ENCODE peak calls at places on chromosomes 12 and 14, in seven cellular contexts. L, P, A, W, N, K and O are unnamed samples.

GRCh38 chr12:124713436-124714082 is 146.1 kb upstream of the NCOR2 start:
- DNase-seq in L (no peak), P (peak), A (peak), W (peak), N (no peak), K (peak), O (no peak)

GRCh38 chr12:111312708-111313107 is 56.2 kb downstream of the PHETA1 start:
- DNase-seq in L (no peak), P (no peak), A (no peak), W (no peak), N (no peak), K (no peak), O (no peak)

GRCh38 chr14:33943081-33943480 is 7.8 kb downstream of the EGLN3 start:
- DNase-seq in L (no peak), P (no peak), A (no peak), W (no peak), N (no peak), K (no peak), O (no peak)

GRCh38 chr12:31323466-31324115 is 2.4 kb downstream of the SINHCAF start:
- DNase-seq in L (no peak), P (peak), A (peak), W (peak), N (peak), K (peak), O (no peak)

GRCh38 chr12:49339464-49339861 is 2.5 kb upstream of the C1QL4 start:
- DNase-seq in L (no peak), P (no peak), A (no peak), W (no peak), N (peak), K (no peak), O (no peak)

GRCh38 chr12:93137656-93138612 is 208.8 kb upstream of the EEA1 start:
- DNase-seq in L (no peak), P (peak), A (peak), W (no peak), N (no peak), K (peak), O (no peak)

GRCh38 chr12:124699878-124700277 is 132.5 kb upstream of the NCOR2 start:
- DNase-seq in L (no peak), P (no peak), A (no peak), W (no peak), N (no peak), K (no peak), O (no peak)

GRCh38 chr12:98399532-98399931 is 115.9 kb upstream of the TMPO start:
- DNase-seq in L (no peak), P (peak), A (peak), W (peak), N (no peak), K (peak), O (no peak)

GRCh38 chr12:84924956-84925355 is 12.4 kb upstream of the SLC6A15 start:
- DNase-seq in L (no peak), P (peak), A (peak), W (no peak), N (no peak), K (peak), O (no peak)

GRCh38 chr14:88879016-88879415 is 54.6 kb downstream of the TTC8 start:
- DNase-seq in L (no peak), P (peak), A (peak), W (no peak), N (no peak), K (peak), O (no peak)

GRCh38 chr14:59282366-59282765 is 93.9 kb downstream of the DAAM1 start:
- DNase-seq in L (no peak), P (no peak), A (peak), W (no peak), N (no peak), K (peak), O (no peak)

GRCh38 chr12:3538691-3539030 is 47.7 kb downstream of the PRMT8 start:
- DNase-seq in L (no peak), P (no peak), A (no peak), W (no peak), N (no peak), K (no peak), O (no peak)

GRCh38 chr14:70555890-70556289 is 21.1 kb upstream of the ADAM20 start:
- DNase-seq in L (no peak), P (peak), A (peak), W (no peak), N (no peak), K (peak), O (no peak)

GRCh38 chr12:12562585-12563245 is at the start of gene DUSP16:
- DNase-seq in L (peak), P (peak), A (peak), W (peak), N (peak), K (peak), O (peak)
- TF ChIP-seq CTCF in L (no peak), P (no peak), A (no peak), W (no peak), N (no peak), K (no peak), O (peak)

DNA sequence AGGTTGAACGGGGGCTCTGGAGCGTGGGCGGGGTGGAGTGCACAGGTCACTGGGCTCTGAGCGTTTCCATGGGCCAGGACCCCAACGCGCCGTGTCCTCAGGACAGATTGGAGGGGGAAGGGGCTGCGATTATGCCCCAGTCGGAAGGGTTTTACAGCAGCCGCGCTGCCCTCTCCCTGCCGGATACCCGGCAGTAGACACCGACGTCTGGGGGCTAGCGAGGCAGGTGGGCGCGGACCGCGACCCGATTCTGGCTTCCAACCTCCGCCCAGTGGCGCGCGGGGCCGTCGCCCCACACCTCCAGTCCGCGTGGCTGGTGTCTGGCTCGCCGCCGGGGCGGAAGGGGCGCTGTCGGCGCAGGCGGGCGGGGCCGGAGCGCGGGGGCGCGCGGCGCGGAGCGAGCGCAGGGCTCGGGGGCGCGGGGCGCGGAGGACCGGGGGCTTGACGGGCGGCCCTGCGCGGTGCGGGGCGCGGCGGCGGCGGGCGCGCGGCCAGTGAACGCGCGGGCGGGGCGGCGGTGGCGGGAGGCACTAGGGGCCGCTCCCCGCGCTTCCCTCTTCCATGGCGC is 2.4 kb upstream of the KIF26A start:
- DNase-seq in L (no peak), P (no peak), A (no peak), W (no peak), N (peak), K (no peak), O (no peak)
- TF ChIP-seq CTCF in L (no peak), P (no peak), A (no peak), W (no peak), N (no peak), K (no peak), O (no peak)

DNA sequence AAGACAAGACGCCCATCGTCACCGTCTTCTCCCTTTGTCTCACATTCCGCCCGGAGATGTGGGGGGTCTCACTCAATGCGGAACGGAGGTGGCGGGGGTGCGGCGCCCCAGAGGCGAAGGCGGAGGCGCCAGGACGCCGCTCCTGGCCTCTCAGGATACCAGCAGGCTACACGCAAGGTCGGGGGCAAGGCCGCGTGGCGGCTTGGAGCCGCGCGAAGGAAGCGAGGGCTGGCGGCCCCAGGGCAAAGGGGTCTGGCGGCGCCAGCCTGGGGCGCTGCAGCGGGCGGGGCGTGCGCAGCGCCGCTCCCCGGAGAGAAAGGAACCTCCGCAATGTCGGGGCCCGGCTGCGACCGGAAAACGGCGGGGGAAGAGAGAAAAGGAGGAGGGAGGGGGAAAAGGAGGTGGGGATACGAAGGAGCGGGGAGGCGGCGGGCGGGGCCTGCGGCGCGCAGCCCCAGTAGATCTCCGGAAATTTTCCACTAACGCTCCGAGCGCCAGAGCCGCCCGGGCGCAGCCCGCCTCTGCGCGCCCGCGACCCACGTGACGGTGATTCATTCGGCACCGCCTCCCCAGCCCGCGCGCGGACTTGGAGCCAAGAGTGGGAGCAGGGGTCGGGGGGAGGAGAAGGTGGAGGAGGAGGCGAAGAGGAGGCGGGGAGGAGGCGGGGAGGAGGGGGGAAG is 10.5 kb upstream of the SLC38A2 start:
- DNase-seq in L (peak), P (peak), A (peak), W (peak), N (peak), K (peak), O (peak)
- TF ChIP-seq CTCF in L (no peak), P (no peak), A (peak), W (peak), N (no peak), K (peak), O (no peak)

GRCh38 chr14:101182476-101182875 is 279.0 kb upstream of the RTL1 start:
- DNase-seq in L (no peak), P (no peak), A (no peak), W (no peak), N (no peak), K (no peak), O (no peak)

GRCh38 chr14:101184562-101184961 is 281.0 kb upstream of the RTL1 start:
- DNase-seq in L (peak), P (no peak), A (no peak), W (no peak), N (no peak), K (no peak), O (no peak)

GRCh38 chr14:101184104-101184455 is 280.6 kb upstream of the RTL1 start:
- DNase-seq in L (no peak), P (no peak), A (no peak), W (no peak), N (no peak), K (no peak), O (no peak)

GRCh38 chr14:101185081-101185835 is 281.7 kb upstream of the RTL1 start:
- DNase-seq in L (no peak), P (no peak), A (no peak), W (no peak), N (no peak), K (no peak), O (no peak)

DNA sequence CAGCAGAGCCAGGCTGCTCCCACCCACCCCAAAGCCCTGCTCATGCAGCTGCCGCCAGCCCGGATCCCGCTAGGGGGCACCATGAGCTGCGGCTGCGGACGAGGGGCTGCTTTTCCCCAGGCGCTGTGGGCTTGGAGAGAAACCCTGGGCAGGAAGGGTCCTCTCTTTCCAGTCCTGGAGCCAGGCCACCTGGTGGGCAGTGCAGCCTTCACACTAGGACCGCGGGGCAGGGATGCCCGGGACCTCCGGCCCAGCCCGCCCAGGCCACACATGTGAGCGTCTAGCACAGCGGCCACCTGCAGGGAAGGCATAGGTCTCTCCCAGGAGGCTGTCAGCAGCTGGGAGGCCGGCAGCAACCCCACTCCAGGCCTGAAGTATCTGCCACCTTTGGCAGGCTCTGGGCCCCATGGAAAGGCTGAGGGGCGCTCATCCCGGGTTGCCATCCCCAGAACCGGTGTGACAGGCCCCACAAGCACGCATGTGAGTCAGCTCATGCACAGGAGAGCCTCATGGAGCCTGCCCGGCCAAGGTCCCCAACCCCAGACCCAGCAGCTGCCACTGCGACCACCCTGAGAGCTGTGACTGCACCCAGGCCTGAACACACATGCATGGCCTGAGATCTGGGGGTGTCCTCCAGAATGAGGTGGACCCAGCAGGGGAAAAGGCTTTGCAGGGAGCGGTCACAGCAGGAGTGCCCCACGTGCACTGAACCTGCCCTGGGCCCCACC is 280.0 kb upstream of the RTL1 start:
- DNase-seq in L (peak), P (no peak), A (peak), W (no peak), N (no peak), K (peak), O (no peak)
- TF ChIP-seq CTCF in L (no peak), P (peak), A (peak), W (no peak), N (no peak), K (peak), O (peak)

DNA sequence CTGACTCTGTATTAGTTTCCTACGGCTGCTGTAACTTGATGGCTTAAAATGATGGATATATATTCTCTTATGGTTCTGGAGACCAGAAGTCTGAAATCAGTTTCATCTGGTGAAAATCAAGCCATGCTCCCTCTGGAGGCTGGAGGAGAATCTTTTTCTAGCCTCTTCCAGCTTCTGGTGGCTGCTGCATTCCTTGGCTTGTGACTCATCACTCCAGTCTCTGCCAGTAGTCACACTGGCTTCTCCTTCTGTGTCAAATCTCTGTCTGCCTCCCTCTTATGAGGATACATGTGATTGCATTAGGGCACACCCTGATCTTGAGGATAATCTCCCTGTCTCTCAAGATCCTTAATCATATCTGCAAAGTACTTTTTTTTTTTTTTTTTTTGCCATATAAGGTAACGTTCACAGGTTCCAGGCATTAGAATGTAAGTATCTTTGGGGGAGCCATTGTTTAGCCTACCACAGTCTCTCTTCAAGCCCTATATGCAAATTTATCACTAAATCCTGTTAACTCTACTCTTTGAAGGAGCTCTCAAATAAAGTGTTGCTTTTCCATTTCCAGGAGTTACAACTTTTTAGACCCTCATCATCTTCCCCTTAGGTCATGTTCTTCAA is 17.8 kb downstream of the DNAL1 start:
- DNase-seq in L (no peak), P (peak), A (peak), W (no peak), N (no peak), K (peak), O (no peak)
- TF ChIP-seq CTCF in L (no peak), P (peak), A (peak), W (no peak), N (no peak), K (peak), O (peak)

DNA sequence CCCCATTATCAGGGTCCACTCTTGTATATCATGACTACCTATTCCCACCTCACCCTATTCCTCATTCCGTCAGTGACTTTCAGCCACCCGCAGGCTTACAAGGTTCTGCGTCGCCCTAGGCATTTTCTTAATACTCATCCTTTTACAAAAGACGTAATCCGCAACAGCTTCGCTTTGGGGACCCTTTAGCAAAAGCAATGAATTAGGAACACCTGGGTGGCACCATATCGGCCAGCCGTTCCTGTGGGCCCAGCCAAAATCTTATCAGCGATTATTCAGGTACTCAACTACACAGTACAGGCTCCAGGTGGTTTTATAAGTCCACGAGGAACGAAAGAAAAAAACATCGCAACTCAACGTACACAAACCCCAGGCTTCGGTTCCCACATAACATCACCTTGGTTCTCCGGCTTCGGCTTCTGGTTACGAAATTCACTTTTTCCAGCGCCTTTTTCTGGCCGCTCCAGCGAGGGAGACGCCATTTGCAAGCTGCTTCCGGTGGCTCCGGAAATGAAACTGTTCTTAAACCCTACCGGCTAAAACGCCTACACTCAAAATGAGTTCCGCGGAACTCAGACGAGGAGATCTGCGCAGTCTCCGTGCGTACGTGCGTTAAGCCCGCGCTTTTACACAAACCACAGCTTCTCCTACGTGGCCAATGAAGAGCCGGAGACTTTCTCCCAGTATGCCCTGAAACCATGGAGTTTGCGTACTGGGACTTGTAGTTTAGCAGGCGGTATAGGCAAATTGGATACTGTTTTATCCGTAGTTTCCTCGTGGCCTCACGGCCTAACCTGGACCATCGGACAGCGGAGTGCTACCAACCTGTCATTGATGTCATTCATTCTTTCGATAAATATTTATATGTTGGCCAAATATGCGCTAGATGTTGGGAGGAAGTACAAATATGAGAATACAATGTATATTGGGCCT is at the start of gene KRR1:
- DNase-seq in L (peak), P (peak), A (peak), W (peak), N (peak), K (peak), O (peak)
- TF ChIP-seq CTCF in L (no peak), P (peak), A (peak), W (no peak), N (no peak), K (no peak), O (no peak)